ENCODE peak calls at places on chromosomes 2 and 18, in five cellular contexts. One of them, this sample, is unnamed.
A peak's percentile ranks its signal among the peaks of the same experiment; 100 is the strongest.

GRCh38 chr18:40382191-40382590 is 1572.8 kb upstream of the PIK3C3 start:
- DNase-seq in neural crest cell: no peak
- DNase-seq in GM12865: no peak
- DNase-seq in CD8-positive, alpha-beta T cell: no peak
- DNase-seq in neural progenitor cell: no peak
- DNase-seq in this sample: no peak

GRCh38 chr18:48817021-48817461 is 133.7 kb downstream of the SMAD7 start:
- DNase-seq in neural crest cell: no peak
- DNase-seq in GM12865: no peak
- DNase-seq in CD8-positive, alpha-beta T cell: no peak
- DNase-seq in neural progenitor cell: no peak
- DNase-seq in this sample: no peak

GRCh38 chr2:195559431-195559914 is 97.6 kb upstream of the SLC39A10 start:
- DNase-seq in neural crest cell: no peak
- DNase-seq in GM12865: peak; percentile 98
- DNase-seq in CD8-positive, alpha-beta T cell: peak; percentile 73
- DNase-seq in neural progenitor cell: no peak
- DNase-seq in this sample: peak; percentile 82

GRCh38 chr2:38652431-38653273 is 13.3 kb upstream of the GALM start:
- DNase-seq in neural crest cell: no peak
- DNase-seq in GM12865: peak; percentile 56
- DNase-seq in CD8-positive, alpha-beta T cell: no peak
- DNase-seq in neural progenitor cell: no peak
- DNase-seq in this sample: peak; percentile 36

GRCh38 chr2:133044556-133044955 is 374.6 kb upstream of the LYPD1 start:
- DNase-seq in neural crest cell: no peak
- DNase-seq in GM12865: no peak
- DNase-seq in CD8-positive, alpha-beta T cell: no peak
- DNase-seq in neural progenitor cell: no peak
- DNase-seq in this sample: no peak

GRCh38 chr2:24494415-24494814 is 3.4 kb downstream of the NCOA1 start:
- DNase-seq in neural crest cell: no peak
- DNase-seq in GM12865: no peak
- DNase-seq in CD8-positive, alpha-beta T cell: no peak
- DNase-seq in neural progenitor cell: no peak
- DNase-seq in this sample: no peak

GRCh38 chr2:39146630-39147029 is 25.8 kb upstream of the SOS1 start:
- DNase-seq in neural crest cell: no peak
- DNase-seq in GM12865: no peak
- DNase-seq in CD8-positive, alpha-beta T cell: no peak
- DNase-seq in neural progenitor cell: no peak
- DNase-seq in this sample: no peak

GRCh38 chr18:3261035-3261392 is 919 bp upstream of the MYL12B start:
- DNase-seq in neural crest cell: no peak
- DNase-seq in GM12865: no peak
- DNase-seq in CD8-positive, alpha-beta T cell: no peak
- DNase-seq in neural progenitor cell: no peak
- DNase-seq in this sample: no peak

GRCh38 chr18:59068672-59069071 is 71.0 kb upstream of the SEC11C start:
- DNase-seq in neural crest cell: no peak
- DNase-seq in GM12865: no peak
- DNase-seq in CD8-positive, alpha-beta T cell: no peak
- DNase-seq in neural progenitor cell: no peak
- DNase-seq in this sample: no peak

GRCh38 chr2:28219736-28220364 is 172.8 kb upstream of the FOSL2 start:
- DNase-seq in neural crest cell: no peak
- DNase-seq in GM12865: no peak
- DNase-seq in CD8-positive, alpha-beta T cell: no peak
- DNase-seq in neural progenitor cell: no peak
- DNase-seq in this sample: no peak

GRCh38 chr2:41863062-41863461 is 184.8 kb upstream of the PKDCC start:
- DNase-seq in neural crest cell: no peak
- DNase-seq in GM12865: no peak
- DNase-seq in CD8-positive, alpha-beta T cell: no peak
- DNase-seq in neural progenitor cell: no peak
- DNase-seq in this sample: no peak

GRCh38 chr2:237702439-237703397 is 75.3 kb downstream of the LRRFIP1 start:
- DNase-seq in neural crest cell: no peak
- DNase-seq in GM12865: no peak
- DNase-seq in CD8-positive, alpha-beta T cell: peak; percentile 45
- DNase-seq in neural progenitor cell: peak; percentile 51
- DNase-seq in this sample: no peak

GRCh38 chr2:215606219-215606618 is 170.4 kb upstream of the FN1 start:
- DNase-seq in neural crest cell: no peak
- DNase-seq in GM12865: no peak
- DNase-seq in CD8-positive, alpha-beta T cell: no peak
- DNase-seq in neural progenitor cell: no peak
- DNase-seq in this sample: no peak

GRCh38 chr18:53944721-53945120 is 279.7 kb downstream of the MBD2 start:
- DNase-seq in neural crest cell: no peak
- DNase-seq in GM12865: peak; percentile 33
- DNase-seq in CD8-positive, alpha-beta T cell: no peak
- DNase-seq in neural progenitor cell: peak; percentile 18
- DNase-seq in this sample: no peak

GRCh38 chr2:238841542-238842181 is 6.2 kb upstream of the TWIST2 start:
- DNase-seq in neural crest cell: no peak
- DNase-seq in GM12865: no peak
- DNase-seq in CD8-positive, alpha-beta T cell: no peak
- DNase-seq in neural progenitor cell: no peak
- DNase-seq in this sample: no peak

GRCh38 chr18:58819051-58819450 is 45.6 kb upstream of the ZNF532 start:
- DNase-seq in neural crest cell: no peak
- DNase-seq in GM12865: peak; percentile 64
- DNase-seq in CD8-positive, alpha-beta T cell: peak; percentile 12
- DNase-seq in neural progenitor cell: no peak
- DNase-seq in this sample: peak; percentile 55

GRCh38 chr2:20095469-20095868 is 44.0 kb upstream of the LAPTM4A start:
- DNase-seq in neural crest cell: no peak
- DNase-seq in GM12865: no peak
- DNase-seq in CD8-positive, alpha-beta T cell: no peak
- DNase-seq in neural progenitor cell: no peak
- DNase-seq in this sample: no peak

GRCh38 chr2:20092901-20093235 is 41.4 kb upstream of the LAPTM4A start:
- DNase-seq in neural crest cell: no peak
- DNase-seq in GM12865: no peak
- DNase-seq in CD8-positive, alpha-beta T cell: no peak
- DNase-seq in neural progenitor cell: no peak
- DNase-seq in this sample: no peak

GRCh38 chr2:20094142-20094792 is 42.8 kb upstream of the LAPTM4A start:
- DNase-seq in neural crest cell: no peak
- DNase-seq in GM12865: no peak
- DNase-seq in CD8-positive, alpha-beta T cell: no peak
- DNase-seq in neural progenitor cell: no peak
- DNase-seq in this sample: no peak

GRCh38 chr2:20093263-20094141 is 42.1 kb upstream of the LAPTM4A start:
- DNase-seq in neural crest cell: peak; percentile 34
- DNase-seq in GM12865: peak; percentile 20
- DNase-seq in CD8-positive, alpha-beta T cell: no peak
- DNase-seq in neural progenitor cell: peak; percentile 81
- DNase-seq in this sample: no peak

GRCh38 chr2:20094955-20095354 is 43.5 kb upstream of the LAPTM4A start:
- DNase-seq in neural crest cell: no peak
- DNase-seq in GM12865: no peak
- DNase-seq in CD8-positive, alpha-beta T cell: no peak
- DNase-seq in neural progenitor cell: no peak
- DNase-seq in this sample: no peak
- TF ChIP-seq CTCF in neural crest cell: no peak
- TF ChIP-seq CTCF in GM12865: no peak
- TF ChIP-seq CTCF in CD8-positive, alpha-beta T cell: no peak
- TF ChIP-seq CTCF in neural progenitor cell: no peak
- TF ChIP-seq CTCF in this sample: no peak

GRCh38 chr2:120694034-120694433 is 41.6 kb upstream of the GLI2 start:
- DNase-seq in neural crest cell: no peak
- DNase-seq in GM12865: no peak
- DNase-seq in CD8-positive, alpha-beta T cell: no peak
- DNase-seq in neural progenitor cell: no peak
- DNase-seq in this sample: no peak
- TF ChIP-seq CTCF in neural crest cell: no peak
- TF ChIP-seq CTCF in GM12865: no peak
- TF ChIP-seq CTCF in CD8-positive, alpha-beta T cell: no peak
- TF ChIP-seq CTCF in neural progenitor cell: no peak
- TF ChIP-seq CTCF in this sample: no peak

DNA sequence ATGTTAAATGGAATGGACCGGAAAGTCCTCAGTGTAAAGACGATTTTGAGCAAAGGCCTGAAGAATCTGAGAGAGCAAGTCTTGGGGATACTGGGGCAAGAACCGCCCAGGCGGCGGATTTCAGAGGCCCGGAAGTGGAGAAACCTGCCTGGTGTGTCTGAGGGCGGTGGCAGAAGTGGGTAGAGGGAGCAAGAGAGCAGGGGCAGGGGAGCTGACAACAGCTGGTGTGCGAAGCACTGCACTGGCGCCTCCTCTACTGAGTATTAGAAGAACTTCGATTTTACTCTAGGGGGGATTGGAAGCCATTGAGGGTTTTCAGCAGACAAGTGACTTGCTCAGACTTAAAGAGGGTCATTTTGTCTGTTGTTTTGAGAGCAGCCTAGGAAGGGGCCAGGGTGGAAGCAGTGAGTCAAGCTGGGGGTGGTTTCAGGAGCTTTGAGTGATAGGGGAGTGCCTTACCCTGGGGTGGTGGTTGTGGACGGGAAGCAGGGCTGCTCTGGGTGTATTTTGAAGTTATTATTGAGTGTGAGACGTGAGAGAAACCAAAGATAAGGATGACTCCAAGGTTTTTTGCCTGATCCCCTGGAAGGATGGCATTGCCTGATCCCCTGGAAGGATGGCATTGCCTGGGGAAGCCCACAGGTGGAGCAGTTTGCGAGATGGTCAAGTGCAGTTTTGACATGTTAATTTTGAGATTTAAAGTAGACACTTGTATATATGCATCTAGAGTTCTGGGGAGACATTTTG is 52.5 kb downstream of the ZNF236 start:
- DNase-seq in neural crest cell: no peak
- DNase-seq in GM12865: no peak
- DNase-seq in CD8-positive, alpha-beta T cell: no peak
- DNase-seq in neural progenitor cell: peak; percentile 30
- DNase-seq in this sample: no peak
- TF ChIP-seq CTCF in neural crest cell: no peak
- TF ChIP-seq CTCF in GM12865: no peak
- TF ChIP-seq CTCF in CD8-positive, alpha-beta T cell: no peak
- TF ChIP-seq CTCF in neural progenitor cell: no peak
- TF ChIP-seq CTCF in this sample: peak; percentile 6

DNA sequence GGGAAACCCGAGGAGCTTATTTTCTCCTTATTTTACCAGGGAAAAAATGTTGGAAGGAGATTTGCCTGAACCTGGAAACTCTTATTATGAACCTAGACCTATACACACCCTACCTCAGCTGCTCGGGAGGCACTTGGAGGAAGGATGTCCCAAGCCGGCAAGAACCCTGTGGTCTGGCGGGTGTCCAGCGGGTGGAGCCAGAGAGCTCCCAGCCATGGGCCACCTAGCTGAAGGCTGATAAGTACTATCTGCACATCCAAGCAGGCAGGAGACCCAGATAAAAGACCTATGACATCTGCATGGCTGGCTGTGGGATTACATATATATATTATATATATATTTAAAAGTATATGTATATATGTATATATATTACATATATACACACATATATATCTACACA is 1.1 kb upstream of the SLC14A1 start:
- DNase-seq in neural crest cell: peak; percentile 75
- DNase-seq in GM12865: peak; percentile 78
- DNase-seq in CD8-positive, alpha-beta T cell: peak; percentile 69
- DNase-seq in neural progenitor cell: peak; percentile 76
- DNase-seq in this sample: peak; percentile 77
- TF ChIP-seq CTCF in neural crest cell: peak; percentile 85
- TF ChIP-seq CTCF in GM12865: peak; percentile 83
- TF ChIP-seq CTCF in CD8-positive, alpha-beta T cell: peak; percentile 67
- TF ChIP-seq CTCF in neural progenitor cell: peak; percentile 88
- TF ChIP-seq CTCF in this sample: peak; percentile 64

GRCh38 chr2:120764434-120764833 is 28.8 kb downstream of the GLI2 start:
- DNase-seq in neural crest cell: no peak
- DNase-seq in GM12865: no peak
- DNase-seq in CD8-positive, alpha-beta T cell: no peak
- DNase-seq in neural progenitor cell: no peak
- DNase-seq in this sample: no peak
- TF ChIP-seq CTCF in neural crest cell: no peak
- TF ChIP-seq CTCF in GM12865: no peak
- TF ChIP-seq CTCF in CD8-positive, alpha-beta T cell: no peak
- TF ChIP-seq CTCF in neural progenitor cell: no peak
- TF ChIP-seq CTCF in this sample: no peak

GRCh38 chr2:176081451-176081992 is 2.2 kb downstream of the EVX2 start:
- DNase-seq in neural crest cell: no peak
- DNase-seq in GM12865: no peak
- DNase-seq in CD8-positive, alpha-beta T cell: peak; percentile 7
- DNase-seq in neural progenitor cell: no peak
- DNase-seq in this sample: no peak

GRCh38 chr2:176079285-176079830 is 4.4 kb downstream of the EVX2 start:
- DNase-seq in neural crest cell: no peak
- DNase-seq in GM12865: no peak
- DNase-seq in CD8-positive, alpha-beta T cell: no peak
- DNase-seq in neural progenitor cell: peak; percentile 62
- DNase-seq in this sample: no peak

GRCh38 chr2:176079851-176080539 is 3.8 kb downstream of the EVX2 start:
- DNase-seq in neural crest cell: peak; percentile 70
- DNase-seq in GM12865: peak; percentile 16
- DNase-seq in CD8-positive, alpha-beta T cell: no peak
- DNase-seq in neural progenitor cell: peak; percentile 94
- DNase-seq in this sample: peak; percentile 77

GRCh38 chr2:176081993-176082884 is 1.5 kb downstream of the EVX2 start:
- DNase-seq in neural crest cell: no peak
- DNase-seq in GM12865: no peak
- DNase-seq in CD8-positive, alpha-beta T cell: peak; percentile 9
- DNase-seq in neural progenitor cell: peak; percentile 82
- DNase-seq in this sample: no peak

GRCh38 chr2:176080540-176081355 is 3.0 kb downstream of the EVX2 start:
- DNase-seq in neural crest cell: no peak
- DNase-seq in GM12865: no peak
- DNase-seq in CD8-positive, alpha-beta T cell: peak; percentile 9
- DNase-seq in neural progenitor cell: no peak
- DNase-seq in this sample: no peak
- TF ChIP-seq CTCF in neural crest cell: no peak
- TF ChIP-seq CTCF in GM12865: no peak
- TF ChIP-seq CTCF in CD8-positive, alpha-beta T cell: no peak
- TF ChIP-seq CTCF in neural progenitor cell: no peak
- TF ChIP-seq CTCF in this sample: no peak

DNA sequence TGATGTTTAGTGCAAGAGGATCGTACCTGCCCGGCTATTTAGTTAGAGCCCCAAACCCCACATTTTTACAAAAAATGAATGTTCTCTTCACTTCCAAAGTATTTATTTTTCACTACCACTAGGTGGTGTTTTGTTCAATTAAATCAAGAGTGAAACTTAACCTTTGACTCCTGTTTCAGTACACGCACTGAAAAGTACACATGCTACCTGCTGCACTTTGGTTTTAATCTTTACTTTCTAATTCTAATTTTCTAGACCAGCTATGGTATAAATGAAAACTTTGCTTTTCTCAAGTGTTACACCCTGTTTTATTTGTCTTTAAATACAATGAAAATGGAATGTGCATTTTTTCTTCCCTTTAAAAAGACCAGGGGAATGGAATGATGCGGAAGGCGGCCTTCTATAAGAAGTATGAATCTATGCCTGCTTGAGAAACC is 31.4 kb upstream of the CHN1 start:
- DNase-seq in neural crest cell: no peak
- DNase-seq in GM12865: peak; percentile 44
- DNase-seq in CD8-positive, alpha-beta T cell: no peak
- DNase-seq in neural progenitor cell: peak; percentile 33
- DNase-seq in this sample: peak; percentile 40
- TF ChIP-seq CTCF in neural crest cell: peak; percentile 71
- TF ChIP-seq CTCF in GM12865: peak; percentile 32
- TF ChIP-seq CTCF in CD8-positive, alpha-beta T cell: peak; percentile 55
- TF ChIP-seq CTCF in neural progenitor cell: peak; percentile 69
- TF ChIP-seq CTCF in this sample: peak; percentile 14